ENCODE peak calls at places on chromosomes 11 and 22, in ten cellular contexts. One of them, this sample, is unnamed.

GRCh38 chr11:72637198-72637597 is 37.0 kb downstream of the PDE2A start:
- DNase-seq in astrocyte of the spinal cord: no peak
- DNase-seq in endothelial cell: no peak
- DNase-seq in GM20000: no peak
- DNase-seq in PC-3: peak
- DNase-seq in pancreas: no peak
- DNase-seq in coronary artery: no peak
- DNase-seq in nephron progenitor cell: no peak
- DNase-seq in mucosa of descending colon: no peak
- DNase-seq in AG04449: no peak
- DNase-seq in this sample: no peak

GRCh38 chr11:126522606-126523005 is 167.1 kb downstream of the ST3GAL4 start:
- DNase-seq in astrocyte of the spinal cord: no peak
- DNase-seq in endothelial cell: no peak
- DNase-seq in GM20000: no peak
- DNase-seq in PC-3: no peak
- DNase-seq in pancreas: no peak
- DNase-seq in coronary artery: no peak
- DNase-seq in nephron progenitor cell: no peak
- DNase-seq in mucosa of descending colon: no peak
- DNase-seq in AG04449: no peak
- DNase-seq in this sample: no peak

GRCh38 chr22:44018594-44018993 is 5.5 kb upstream of the PARVB start:
- DNase-seq in astrocyte of the spinal cord: no peak
- DNase-seq in endothelial cell: no peak
- DNase-seq in GM20000: no peak
- DNase-seq in PC-3: no peak
- DNase-seq in pancreas: no peak
- DNase-seq in coronary artery: no peak
- DNase-seq in nephron progenitor cell: no peak
- DNase-seq in mucosa of descending colon: no peak
- DNase-seq in AG04449: no peak
- DNase-seq in this sample: no peak

GRCh38 chr11:64842851-64843841 is 1.3 kb downstream of the CDC42BPG start:
- DNase-seq in astrocyte of the spinal cord: no peak
- DNase-seq in endothelial cell: no peak
- DNase-seq in GM20000: no peak
- DNase-seq in PC-3: peak
- DNase-seq in pancreas: peak
- DNase-seq in coronary artery: no peak
- DNase-seq in nephron progenitor cell: no peak
- DNase-seq in mucosa of descending colon: peak
- DNase-seq in AG04449: no peak
- DNase-seq in this sample: no peak

GRCh38 chr11:11237433-11237832 is 115.6 kb downstream of the CSNK2A3 start:
- DNase-seq in astrocyte of the spinal cord: no peak
- DNase-seq in endothelial cell: no peak
- DNase-seq in GM20000: no peak
- DNase-seq in PC-3: no peak
- DNase-seq in pancreas: no peak
- DNase-seq in coronary artery: no peak
- DNase-seq in nephron progenitor cell: no peak
- DNase-seq in mucosa of descending colon: no peak
- DNase-seq in AG04449: no peak
- DNase-seq in this sample: no peak

GRCh38 chr11:100808904-100809491 is 121.9 kb downstream of the ARHGAP42 start:
- DNase-seq in astrocyte of the spinal cord: peak
- DNase-seq in endothelial cell: no peak
- DNase-seq in GM20000: no peak
- DNase-seq in PC-3: peak
- DNase-seq in pancreas: no peak
- DNase-seq in coronary artery: no peak
- DNase-seq in nephron progenitor cell: no peak
- DNase-seq in mucosa of descending colon: no peak
- DNase-seq in AG04449: no peak
- DNase-seq in this sample: no peak

GRCh38 chr11:86245369-86246292 is 1.1 kb downstream of the EED start:
- DNase-seq in astrocyte of the spinal cord: peak
- DNase-seq in endothelial cell: peak
- DNase-seq in GM20000: peak
- DNase-seq in PC-3: no peak
- DNase-seq in pancreas: peak
- DNase-seq in coronary artery: no peak
- DNase-seq in nephron progenitor cell: peak
- DNase-seq in mucosa of descending colon: peak
- DNase-seq in AG04449: no peak
- DNase-seq in this sample: no peak

GRCh38 chr22:19885841-19886592 is 31.3 kb upstream of the GNB1L start:
- DNase-seq in astrocyte of the spinal cord: no peak
- DNase-seq in endothelial cell: no peak
- DNase-seq in GM20000: no peak
- DNase-seq in PC-3: no peak
- DNase-seq in pancreas: no peak
- DNase-seq in coronary artery: no peak
- DNase-seq in nephron progenitor cell: no peak
- DNase-seq in mucosa of descending colon: peak
- DNase-seq in AG04449: no peak
- DNase-seq in this sample: no peak

GRCh38 chr22:37501610-37502341 is 15.6 kb upstream of the MFNG start:
- DNase-seq in astrocyte of the spinal cord: peak
- DNase-seq in endothelial cell: no peak
- DNase-seq in GM20000: no peak
- DNase-seq in PC-3: peak
- DNase-seq in pancreas: peak
- DNase-seq in coronary artery: no peak
- DNase-seq in nephron progenitor cell: no peak
- DNase-seq in mucosa of descending colon: peak
- DNase-seq in AG04449: peak
- DNase-seq in this sample: peak

GRCh38 chr11:110076388-110076965 is 16.7 kb upstream of the ZC3H12C start:
- DNase-seq in astrocyte of the spinal cord: no peak
- DNase-seq in endothelial cell: no peak
- DNase-seq in GM20000: no peak
- DNase-seq in PC-3: peak
- DNase-seq in pancreas: no peak
- DNase-seq in coronary artery: no peak
- DNase-seq in nephron progenitor cell: peak
- DNase-seq in mucosa of descending colon: peak
- DNase-seq in AG04449: no peak
- DNase-seq in this sample: no peak

GRCh38 chr11:87317441-87317840 is 279.7 kb downstream of the TMEM135 start:
- DNase-seq in astrocyte of the spinal cord: no peak
- DNase-seq in endothelial cell: no peak
- DNase-seq in GM20000: no peak
- DNase-seq in PC-3: no peak
- DNase-seq in pancreas: no peak
- DNase-seq in coronary artery: no peak
- DNase-seq in nephron progenitor cell: no peak
- DNase-seq in mucosa of descending colon: no peak
- DNase-seq in AG04449: no peak
- DNase-seq in this sample: no peak

GRCh38 chr11:107018274-107018901 is at the start of gene GUCY1A2:
- DNase-seq in astrocyte of the spinal cord: peak
- DNase-seq in endothelial cell: peak
- DNase-seq in GM20000: no peak
- DNase-seq in PC-3: no peak
- DNase-seq in pancreas: peak
- DNase-seq in coronary artery: no peak
- DNase-seq in nephron progenitor cell: peak
- DNase-seq in mucosa of descending colon: no peak
- DNase-seq in AG04449: no peak
- DNase-seq in this sample: no peak

GRCh38 chr11:2581931-2582435 is 117.8 kb downstream of the KCNQ1OT1 start:
- DNase-seq in astrocyte of the spinal cord: no peak
- DNase-seq in endothelial cell: peak
- DNase-seq in GM20000: no peak
- DNase-seq in PC-3: no peak
- DNase-seq in pancreas: peak
- DNase-seq in coronary artery: no peak
- DNase-seq in nephron progenitor cell: no peak
- DNase-seq in mucosa of descending colon: peak
- DNase-seq in AG04449: no peak
- DNase-seq in this sample: no peak

GRCh38 chr11:122267602-122268001 is 151.6 kb upstream of the BLID start:
- DNase-seq in astrocyte of the spinal cord: peak
- DNase-seq in endothelial cell: no peak
- DNase-seq in GM20000: no peak
- DNase-seq in PC-3: peak
- DNase-seq in pancreas: no peak
- DNase-seq in coronary artery: no peak
- DNase-seq in nephron progenitor cell: no peak
- DNase-seq in mucosa of descending colon: no peak
- DNase-seq in AG04449: peak
- DNase-seq in this sample: peak

GRCh38 chr22:39416319-39416718 is 16.7 kb downstream of the TAB1 start:
- DNase-seq in astrocyte of the spinal cord: no peak
- DNase-seq in endothelial cell: no peak
- DNase-seq in GM20000: no peak
- DNase-seq in PC-3: no peak
- DNase-seq in pancreas: no peak
- DNase-seq in coronary artery: no peak
- DNase-seq in nephron progenitor cell: no peak
- DNase-seq in mucosa of descending colon: no peak
- DNase-seq in AG04449: no peak
- DNase-seq in this sample: no peak

GRCh38 chr22:41285820-41286638 is at the start of gene RANGAP1:
- DNase-seq in astrocyte of the spinal cord: peak
- DNase-seq in endothelial cell: peak
- DNase-seq in GM20000: peak
- DNase-seq in PC-3: peak
- DNase-seq in pancreas: peak
- DNase-seq in coronary artery: peak
- DNase-seq in nephron progenitor cell: peak
- DNase-seq in mucosa of descending colon: peak
- DNase-seq in AG04449: peak
- DNase-seq in this sample: peak
- TF ChIP-seq CTCF in astrocyte of the spinal cord: peak
- TF ChIP-seq CTCF in endothelial cell: no peak
- TF ChIP-seq CTCF in GM20000: no peak
- TF ChIP-seq CTCF in PC-3: no peak
- TF ChIP-seq CTCF in pancreas: no peak
- TF ChIP-seq CTCF in coronary artery: no peak
- TF ChIP-seq CTCF in nephron progenitor cell: no peak
- TF ChIP-seq CTCF in mucosa of descending colon: peak
- TF ChIP-seq CTCF in AG04449: peak
- TF ChIP-seq CTCF in this sample: peak

GRCh38 chr22:29207231-29207550 is 1.5 kb downstream of the EMID1 start:
- DNase-seq in astrocyte of the spinal cord: no peak
- DNase-seq in endothelial cell: no peak
- DNase-seq in GM20000: no peak
- DNase-seq in PC-3: no peak
- DNase-seq in pancreas: no peak
- DNase-seq in coronary artery: no peak
- DNase-seq in nephron progenitor cell: no peak
- DNase-seq in mucosa of descending colon: no peak
- DNase-seq in AG04449: no peak
- DNase-seq in this sample: no peak

GRCh38 chr22:29207562-29208501 is 2.1 kb downstream of the EMID1 start:
- DNase-seq in astrocyte of the spinal cord: no peak
- DNase-seq in endothelial cell: no peak
- DNase-seq in GM20000: no peak
- DNase-seq in PC-3: no peak
- DNase-seq in pancreas: no peak
- DNase-seq in coronary artery: no peak
- DNase-seq in nephron progenitor cell: no peak
- DNase-seq in mucosa of descending colon: no peak
- DNase-seq in AG04449: no peak
- DNase-seq in this sample: no peak

GRCh38 chr22:29209624-29209929 is 3.9 kb downstream of the EMID1 start:
- DNase-seq in astrocyte of the spinal cord: no peak
- DNase-seq in endothelial cell: no peak
- DNase-seq in GM20000: no peak
- DNase-seq in PC-3: peak
- DNase-seq in pancreas: no peak
- DNase-seq in coronary artery: no peak
- DNase-seq in nephron progenitor cell: no peak
- DNase-seq in mucosa of descending colon: no peak
- DNase-seq in AG04449: no peak
- DNase-seq in this sample: no peak

GRCh38 chr22:29208879-29209623 is 3.4 kb downstream of the EMID1 start:
- DNase-seq in astrocyte of the spinal cord: no peak
- DNase-seq in endothelial cell: no peak
- DNase-seq in GM20000: no peak
- DNase-seq in PC-3: no peak
- DNase-seq in pancreas: no peak
- DNase-seq in coronary artery: no peak
- DNase-seq in nephron progenitor cell: peak
- DNase-seq in mucosa of descending colon: no peak
- DNase-seq in AG04449: no peak
- DNase-seq in this sample: no peak

GRCh38 chr22:29208502-29208862 is 2.8 kb downstream of the EMID1 start:
- DNase-seq in astrocyte of the spinal cord: no peak
- DNase-seq in endothelial cell: no peak
- DNase-seq in GM20000: no peak
- DNase-seq in PC-3: no peak
- DNase-seq in pancreas: no peak
- DNase-seq in coronary artery: no peak
- DNase-seq in nephron progenitor cell: no peak
- DNase-seq in mucosa of descending colon: no peak
- DNase-seq in AG04449: no peak
- DNase-seq in this sample: no peak
- TF ChIP-seq CTCF in astrocyte of the spinal cord: peak
- TF ChIP-seq CTCF in endothelial cell: no peak
- TF ChIP-seq CTCF in GM20000: no peak
- TF ChIP-seq CTCF in PC-3: no peak
- TF ChIP-seq CTCF in pancreas: no peak
- TF ChIP-seq CTCF in coronary artery: no peak
- TF ChIP-seq CTCF in nephron progenitor cell: no peak
- TF ChIP-seq CTCF in mucosa of descending colon: no peak
- TF ChIP-seq CTCF in AG04449: no peak
- TF ChIP-seq CTCF in this sample: no peak

GRCh38 chr11:111417011-111417765 is 38.1 kb upstream of the POU2AF1 start:
- DNase-seq in astrocyte of the spinal cord: no peak
- DNase-seq in endothelial cell: no peak
- DNase-seq in GM20000: peak
- DNase-seq in PC-3: no peak
- DNase-seq in pancreas: no peak
- DNase-seq in coronary artery: no peak
- DNase-seq in nephron progenitor cell: no peak
- DNase-seq in mucosa of descending colon: no peak
- DNase-seq in AG04449: no peak
- DNase-seq in this sample: no peak
- TF ChIP-seq CTCF in astrocyte of the spinal cord: no peak
- TF ChIP-seq CTCF in endothelial cell: no peak
- TF ChIP-seq CTCF in GM20000: no peak
- TF ChIP-seq CTCF in PC-3: no peak
- TF ChIP-seq CTCF in pancreas: no peak
- TF ChIP-seq CTCF in coronary artery: no peak
- TF ChIP-seq CTCF in nephron progenitor cell: no peak
- TF ChIP-seq CTCF in mucosa of descending colon: no peak
- TF ChIP-seq CTCF in AG04449: no peak
- TF ChIP-seq CTCF in this sample: no peak

DNA sequence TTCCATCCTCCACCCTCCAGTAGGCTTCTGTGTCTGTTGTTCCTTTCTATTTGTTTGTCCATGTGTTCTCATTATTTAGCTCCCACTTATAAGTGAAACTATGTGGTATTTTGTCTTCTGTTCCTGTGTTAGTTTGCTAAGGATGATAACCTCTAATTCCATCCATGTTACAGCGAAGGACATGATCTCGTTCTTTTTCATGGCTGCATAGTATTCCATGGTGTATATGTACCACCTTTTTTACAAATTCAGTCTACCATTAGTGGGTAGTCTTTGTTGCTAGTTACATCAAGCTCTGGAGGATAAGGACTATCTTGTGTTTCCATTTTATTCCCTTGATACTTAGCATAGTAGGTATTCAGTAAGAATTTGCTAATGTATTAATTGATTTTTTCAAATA is 664.2 kb upstream of the FAT3 start:
- DNase-seq in astrocyte of the spinal cord: no peak
- DNase-seq in endothelial cell: no peak
- DNase-seq in GM20000: no peak
- DNase-seq in PC-3: no peak
- DNase-seq in pancreas: no peak
- DNase-seq in coronary artery: no peak
- DNase-seq in nephron progenitor cell: no peak
- DNase-seq in mucosa of descending colon: no peak
- DNase-seq in AG04449: no peak
- DNase-seq in this sample: no peak
- TF ChIP-seq CTCF in astrocyte of the spinal cord: no peak
- TF ChIP-seq CTCF in endothelial cell: no peak
- TF ChIP-seq CTCF in GM20000: no peak
- TF ChIP-seq CTCF in PC-3: no peak
- TF ChIP-seq CTCF in pancreas: no peak
- TF ChIP-seq CTCF in coronary artery: no peak
- TF ChIP-seq CTCF in nephron progenitor cell: no peak
- TF ChIP-seq CTCF in mucosa of descending colon: no peak
- TF ChIP-seq CTCF in AG04449: no peak
- TF ChIP-seq CTCF in this sample: no peak

This sample was measured in AG09319.